ENCODE peak calls at places on chromosome 12, in eight cellular contexts. W, M, Y, P, Z, O, B and N are unnamed samples.

GRCh38 chr12:108172033-108172432 is 42.9 kb downstream of the WSCD2 start:
- DNase-seq in W (no peak), M (no peak), Y (no peak), P (no peak), Z (no peak), O (no peak), B (no peak), N (no peak)

GRCh38 chr12:67220065-67220464 is 49.1 kb upstream of the CAND1 start:
- DNase-seq in W (no peak), M (no peak), Y (no peak), P (no peak), Z (no peak), O (no peak), B (no peak), N (no peak)

GRCh38 chr12:51183816-51184215 is 10.9 kb upstream of the TFCP2 start:
- DNase-seq in W (peak), M (no peak), Y (no peak), P (no peak), Z (peak), O (peak), B (no peak), N (no peak)

GRCh38 chr12:110124184-110124995 is at the start of gene IFT81:
- DNase-seq in W (peak), M (peak), Y (no peak), P (peak), Z (peak), O (peak), B (peak), N (peak)

GRCh38 chr12:65960820-65961691 is 136.8 kb downstream of the HMGA2 start:
- DNase-seq in W (no peak), M (no peak), Y (no peak), P (no peak), Z (no peak), O (no peak), B (no peak), N (peak)

GRCh38 chr12:9049520-9050133 is 60.3 kb downstream of the KLRG1 start:
- DNase-seq in W (peak), M (peak), Y (no peak), P (no peak), Z (no peak), O (no peak), B (no peak), N (peak)

GRCh38 chr12:94263905-94264655 is 115.7 kb downstream of the PLXNC1 start:
- DNase-seq in W (peak), M (no peak), Y (no peak), P (no peak), Z (no peak), O (no peak), B (no peak), N (no peak)

GRCh38 chr12:38921025-38921677 is 15.8 kb upstream of the CPNE8 start:
- DNase-seq in W (peak), M (peak), Y (no peak), P (no peak), Z (peak), O (no peak), B (peak), N (peak)

GRCh38 chr12:28367326-28367725 is 177.1 kb downstream of the CCDC91 start:
- DNase-seq in W (no peak), M (no peak), Y (no peak), P (no peak), Z (no peak), O (no peak), B (no peak), N (no peak)

GRCh38 chr12:95918194-95918993 is 24.0 kb downstream of the CCDC38 start:
- DNase-seq in W (peak), M (no peak), Y (no peak), P (no peak), Z (peak), O (no peak), B (no peak), N (no peak)

GRCh38 chr12:19052689-19053088 is 76.8 kb upstream of the PLEKHA5 start:
- DNase-seq in W (no peak), M (no peak), Y (no peak), P (no peak), Z (no peak), O (no peak), B (no peak), N (no peak)

GRCh38 chr12:108702534-108702933 is 28.8 kb downstream of the CORO1C start:
- DNase-seq in W (peak), M (no peak), Y (no peak), P (no peak), Z (no peak), O (no peak), B (no peak), N (no peak)

GRCh38 chr12:118164798-118165486 is 29.0 kb downstream of the PEBP1 start:
- DNase-seq in W (peak), M (no peak), Y (no peak), P (no peak), Z (no peak), O (no peak), B (no peak), N (no peak)

GRCh38 chr12:62250671-62251608 is 9.3 kb upstream of the USP15 start:
- DNase-seq in W (no peak), M (no peak), Y (peak), P (no peak), Z (no peak), O (no peak), B (no peak), N (no peak)

GRCh38 chr12:34294137-34294536 is 271.8 kb downstream of the ALG10 start:
- DNase-seq in W (peak), M (no peak), Y (no peak), P (peak), Z (no peak), O (no peak), B (no peak), N (no peak)

GRCh38 chr12:91367234-91367849 is 184.7 kb upstream of the DCN start:
- DNase-seq in W (no peak), M (no peak), Y (no peak), P (no peak), Z (no peak), O (no peak), B (no peak), N (no peak)

GRCh38 chr12:130090564-130090963 is 71.7 kb upstream of the FZD10 start:
- DNase-seq in W (no peak), M (no peak), Y (no peak), P (no peak), Z (no peak), O (no peak), B (no peak), N (no peak)

GRCh38 chr12:18456344-18456743 is 195.0 kb downstream of the PIK3C2G start:
- DNase-seq in W (no peak), M (no peak), Y (no peak), P (no peak), Z (no peak), O (no peak), B (no peak), N (no peak)

GRCh38 chr12:79690606-79691298 is at the start of gene PAWR:
- DNase-seq in W (peak), M (no peak), Y (no peak), P (peak), Z (peak), O (peak), B (peak), N (peak)

GRCh38 chr12:114166360-114166759 is 200.2 kb upstream of the RBM19 start:
- DNase-seq in W (peak), M (peak), Y (no peak), P (no peak), Z (peak), O (no peak), B (no peak), N (no peak)

GRCh38 chr12:84920331-84920730 is 7.7 kb upstream of the SLC6A15 start:
- DNase-seq in W (no peak), M (no peak), Y (no peak), P (no peak), Z (no peak), O (no peak), B (no peak), N (no peak)

GRCh38 chr12:109473006-109473405 is 4.1 kb downstream of the KCTD10 start:
- DNase-seq in W (no peak), M (no peak), Y (no peak), P (no peak), Z (no peak), O (no peak), B (no peak), N (no peak)

GRCh38 chr12:27821259-27821973 is 41.4 kb upstream of the MANSC4 start:
- DNase-seq in W (peak), M (peak), Y (no peak), P (no peak), Z (peak), O (no peak), B (no peak), N (peak)

GRCh38 chr12:99746538-99746937 is 99.0 kb downstream of the GARIN6 start:
- DNase-seq in W (no peak), M (no peak), Y (no peak), P (no peak), Z (no peak), O (no peak), B (no peak), N (no peak)

GRCh38 chr12:62933220-62933870 is 1.6 kb downstream of the PPM1H start:
- DNase-seq in W (no peak), M (no peak), Y (no peak), P (no peak), Z (peak), O (peak), B (no peak), N (no peak)

GRCh38 chr12:93484315-93484981 is 17.1 kb downstream of the MRPL42 start:
- DNase-seq in W (no peak), M (no peak), Y (no peak), P (no peak), Z (no peak), O (no peak), B (no peak), N (no peak)

DNA sequence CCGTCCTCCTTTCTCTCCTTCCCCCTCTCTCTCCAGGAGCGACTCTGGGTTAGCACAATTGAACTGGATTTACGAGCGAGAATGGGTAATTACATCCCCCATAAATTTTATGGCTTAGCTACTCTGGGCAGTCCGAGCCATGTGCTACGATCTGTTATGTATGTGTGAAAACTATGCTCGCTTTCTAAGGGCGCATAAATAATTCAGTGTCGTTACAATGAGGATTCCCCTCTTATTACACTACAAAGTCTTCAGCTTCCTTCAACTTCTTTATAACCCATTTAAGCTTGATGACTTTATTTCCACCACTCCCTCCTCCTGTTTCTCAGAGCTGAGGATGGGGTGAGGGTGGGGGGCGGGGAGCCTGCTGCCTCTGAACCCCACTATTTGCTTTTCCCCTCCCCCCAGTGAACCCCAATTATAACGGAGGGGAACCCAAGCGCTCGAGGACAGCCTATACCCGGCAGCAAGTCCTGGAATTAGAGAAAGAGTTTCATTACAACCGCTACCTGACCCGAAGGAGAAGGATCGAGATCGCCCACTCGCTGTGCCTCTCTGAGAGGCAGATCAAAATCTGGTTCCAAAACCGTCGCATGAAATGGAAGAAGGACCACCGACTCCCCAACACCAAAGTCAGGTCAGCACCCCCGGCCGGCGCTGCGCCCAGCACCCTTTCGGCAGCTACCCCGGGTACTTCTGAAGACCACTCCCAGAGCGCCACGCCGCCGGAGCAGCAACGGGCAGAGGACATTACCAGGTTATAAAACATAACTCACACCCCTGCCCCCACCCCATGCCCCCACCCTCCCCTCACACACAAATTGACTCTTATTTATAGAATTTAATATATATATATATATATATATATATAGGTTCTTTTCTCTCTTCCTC is 1.1 kb downstream of the HOXC4 start:
- DNase-seq in W (no peak), M (no peak), Y (no peak), P (no peak), Z (no peak), O (no peak), B (no peak), N (no peak)
- H3K4me3 ChIP-seq in W (peak), M (peak), Y (peak), P (peak), Z (no peak), O (no peak), B (peak), N (peak)

GRCh38 chr12:131862994-131863710 is 31.3 kb upstream of the ULK1 start:
- DNase-seq in W (peak), M (no peak), Y (no peak), P (peak), Z (no peak), O (peak), B (no peak), N (no peak)

GRCh38 chr12:131862600-131862993 is 31.8 kb upstream of the ULK1 start:
- DNase-seq in W (no peak), M (no peak), Y (no peak), P (peak), Z (no peak), O (peak), B (no peak), N (no peak)

GRCh38 chr12:131860472-131861260 is 32.5 kb downstream of the MMP17 start:
- DNase-seq in W (peak), M (no peak), Y (no peak), P (peak), Z (peak), O (peak), B (peak), N (no peak)

GRCh38 chr12:131861261-131862083 is 33.0 kb upstream of the ULK1 start:
- DNase-seq in W (no peak), M (no peak), Y (no peak), P (no peak), Z (no peak), O (peak), B (no peak), N (no peak)

DNA sequence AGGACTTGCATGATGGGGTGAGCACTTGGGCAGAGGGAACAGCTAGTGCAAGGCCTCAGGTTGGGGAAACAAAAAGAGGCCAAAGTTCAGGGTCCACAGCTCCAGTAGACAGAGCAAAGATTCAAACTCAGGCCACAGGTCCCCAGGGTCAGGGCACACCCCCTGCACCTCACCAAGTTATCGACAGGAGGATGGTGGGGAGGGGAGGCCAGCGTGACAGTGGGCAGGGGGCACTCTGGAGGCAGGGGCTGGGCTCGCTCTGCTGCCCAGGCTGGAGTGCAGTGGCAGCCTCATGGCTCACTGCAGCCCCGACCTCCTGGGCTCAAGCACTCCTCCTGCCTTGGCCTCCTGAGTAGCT is 32.4 kb upstream of the ULK1 start:
- DNase-seq in W (no peak), M (no peak), Y (no peak), P (no peak), Z (no peak), O (peak), B (no peak), N (no peak)
- TF ChIP-seq CTCF in W (no peak), M (no peak), Y (no peak), P (no peak), Z (no peak), O (no peak), B (no peak), N (no peak)

GRCh38 chr12:116448165-116448756 is 110.9 kb upstream of the MAP1LC3B2 start:
- DNase-seq in W (no peak), M (no peak), Y (no peak), P (no peak), Z (no peak), O (no peak), B (no peak), N (no peak)
- H3K4me3 ChIP-seq in W (no peak), M (no peak), Y (no peak), P (no peak), Z (no peak), O (no peak), B (no peak), N (no peak)

DNA sequence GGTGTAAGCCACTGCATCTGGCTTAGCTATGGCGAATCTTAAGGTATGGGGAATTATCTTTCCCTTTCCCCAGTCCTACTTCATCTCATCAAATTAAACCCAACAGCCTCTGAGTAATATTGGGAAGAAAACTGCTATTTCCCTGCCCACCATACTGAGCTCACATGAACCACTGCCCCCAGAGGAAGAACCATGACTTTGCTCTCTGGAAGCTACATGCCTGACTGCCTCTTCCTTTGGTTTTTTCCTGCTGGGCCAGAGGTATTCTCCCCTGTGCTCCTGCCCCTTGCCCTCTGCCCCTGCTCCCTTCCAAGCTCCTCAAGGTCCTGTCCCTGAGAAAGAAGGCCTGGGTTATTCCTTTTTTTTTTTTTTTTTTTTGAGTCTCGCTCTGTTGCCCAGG is 15.2 kb downstream of the RILPL2 start:
- DNase-seq in W (no peak), M (no peak), Y (no peak), P (no peak), Z (no peak), O (no peak), B (no peak), N (no peak)
- TF ChIP-seq CTCF in W (no peak), M (no peak), Y (no peak), P (no peak), Z (no peak), O (no peak), B (no peak), N (peak)